ENCODE peak calls at places on chromosomes 3 and 15, in ten cellular contexts. One of them, this sample, is unnamed.

GRCh38 chr15:42283671-42284070 is 10.4 kb upstream of the TMEM87A start:
- DNase-seq in WTC11: no peak
- DNase-seq in stromal cell of bone marrow: no peak
- DNase-seq in T-helper 2 cell: no peak
- DNase-seq in left ventricle myocardium inferior: no peak
- DNase-seq in T-helper 1 cell: no peak
- DNase-seq in neuronal stem cell: no peak
- DNase-seq in stimulated activated CD4-positive, alpha-beta T cell treated with anti-CD3 and anti-CD28 coated beads, Interleukin-4, amount 100 ng/mL, for 1 hour: no peak
- DNase-seq in B cell: no peak
- DNase-seq in transverse colon: no peak
- DNase-seq in this sample: no peak

GRCh38 chr3:109325657-109326056 is 9.3 kb upstream of the DPPA2 start:
- DNase-seq in stromal cell of bone marrow: no peak
- DNase-seq in transverse colon: no peak
- DNase-seq in B cell: no peak
- DNase-seq in left ventricle myocardium inferior: no peak
- DNase-seq in neuronal stem cell: no peak
- DNase-seq in WTC11: no peak
- DNase-seq in T-helper 1 cell: no peak
- DNase-seq in T-helper 2 cell: no peak
- DNase-seq in stimulated activated CD4-positive, alpha-beta T cell treated with anti-CD3 and anti-CD28 coated beads, Interleukin-4, amount 100 ng/mL, for 1 hour: no peak
- DNase-seq in this sample: no peak

GRCh38 chr3:195829897-195830254 is 18.1 kb upstream of the MUC4 start:
- DNase-seq in stromal cell of bone marrow: no peak
- DNase-seq in left ventricle myocardium inferior: no peak
- DNase-seq in transverse colon: no peak
- DNase-seq in B cell: no peak
- DNase-seq in stimulated activated CD4-positive, alpha-beta T cell treated with anti-CD3 and anti-CD28 coated beads, Interleukin-4, amount 100 ng/mL, for 1 hour: no peak
- DNase-seq in WTC11: no peak
- DNase-seq in T-helper 1 cell: no peak
- DNase-seq in T-helper 2 cell: no peak
- DNase-seq in neuronal stem cell: no peak
- DNase-seq in this sample: no peak

GRCh38 chr15:74011610-74012009 is 17.1 kb downstream of the PML start:
- DNase-seq in stimulated activated CD4-positive, alpha-beta T cell treated with anti-CD3 and anti-CD28 coated beads, Interleukin-4, amount 100 ng/mL, for 1 hour: no peak
- DNase-seq in left ventricle myocardium inferior: peak; percentile 62
- DNase-seq in neuronal stem cell: no peak
- DNase-seq in WTC11: no peak
- DNase-seq in T-helper 2 cell: no peak
- DNase-seq in stromal cell of bone marrow: no peak
- DNase-seq in transverse colon: peak; percentile 45
- DNase-seq in B cell: no peak
- DNase-seq in T-helper 1 cell: no peak
- DNase-seq in this sample: no peak

GRCh38 chr15:52557242-52557641 is 11.6 kb downstream of the ARPP19 start:
- DNase-seq in transverse colon: no peak
- DNase-seq in B cell: no peak
- DNase-seq in WTC11: no peak
- DNase-seq in T-helper 1 cell: no peak
- DNase-seq in neuronal stem cell: no peak
- DNase-seq in left ventricle myocardium inferior: no peak
- DNase-seq in stromal cell of bone marrow: peak; percentile 19
- DNase-seq in T-helper 2 cell: no peak
- DNase-seq in stimulated activated CD4-positive, alpha-beta T cell treated with anti-CD3 and anti-CD28 coated beads, Interleukin-4, amount 100 ng/mL, for 1 hour: no peak
- DNase-seq in this sample: no peak

GRCh38 chr3:4419920-4420319 is 47.1 kb downstream of the SUMF1 start:
- DNase-seq in T-helper 2 cell: no peak
- DNase-seq in WTC11: no peak
- DNase-seq in T-helper 1 cell: no peak
- DNase-seq in transverse colon: no peak
- DNase-seq in stimulated activated CD4-positive, alpha-beta T cell treated with anti-CD3 and anti-CD28 coated beads, Interleukin-4, amount 100 ng/mL, for 1 hour: no peak
- DNase-seq in B cell: no peak
- DNase-seq in stromal cell of bone marrow: no peak
- DNase-seq in left ventricle myocardium inferior: no peak
- DNase-seq in neuronal stem cell: no peak
- DNase-seq in this sample: no peak

GRCh38 chr3:27596334-27596841 is 112.2 kb upstream of the SLC4A7 start:
- DNase-seq in left ventricle myocardium inferior: no peak
- DNase-seq in stromal cell of bone marrow: peak; percentile 56
- DNase-seq in T-helper 2 cell: peak; percentile 41
- DNase-seq in B cell: no peak
- DNase-seq in T-helper 1 cell: no peak
- DNase-seq in transverse colon: no peak
- DNase-seq in WTC11: no peak
- DNase-seq in neuronal stem cell: no peak
- DNase-seq in stimulated activated CD4-positive, alpha-beta T cell treated with anti-CD3 and anti-CD28 coated beads, Interleukin-4, amount 100 ng/mL, for 1 hour: no peak
- DNase-seq in this sample: no peak

GRCh38 chr3:159881828-159882309 is 106.8 kb upstream of the IL12A start:
- DNase-seq in T-helper 2 cell: no peak
- DNase-seq in transverse colon: no peak
- DNase-seq in stimulated activated CD4-positive, alpha-beta T cell treated with anti-CD3 and anti-CD28 coated beads, Interleukin-4, amount 100 ng/mL, for 1 hour: no peak
- DNase-seq in left ventricle myocardium inferior: no peak
- DNase-seq in T-helper 1 cell: no peak
- DNase-seq in neuronal stem cell: no peak
- DNase-seq in stromal cell of bone marrow: no peak
- DNase-seq in WTC11: peak; percentile 33
- DNase-seq in B cell: no peak
- DNase-seq in this sample: peak; percentile 84

GRCh38 chr15:81511160-81511559 is 137.1 kb upstream of the TMC3 start:
- DNase-seq in stromal cell of bone marrow: peak; percentile 32
- DNase-seq in neuronal stem cell: no peak
- DNase-seq in B cell: no peak
- DNase-seq in WTC11: no peak
- DNase-seq in transverse colon: no peak
- DNase-seq in T-helper 1 cell: no peak
- DNase-seq in left ventricle myocardium inferior: no peak
- DNase-seq in T-helper 2 cell: no peak
- DNase-seq in stimulated activated CD4-positive, alpha-beta T cell treated with anti-CD3 and anti-CD28 coated beads, Interleukin-4, amount 100 ng/mL, for 1 hour: no peak
- DNase-seq in this sample: no peak

GRCh38 chr3:187833799-187834578 is 88.7 kb upstream of the BCL6 start:
- DNase-seq in stimulated activated CD4-positive, alpha-beta T cell treated with anti-CD3 and anti-CD28 coated beads, Interleukin-4, amount 100 ng/mL, for 1 hour: peak; percentile 21
- DNase-seq in neuronal stem cell: no peak
- DNase-seq in stromal cell of bone marrow: no peak
- DNase-seq in transverse colon: no peak
- DNase-seq in B cell: no peak
- DNase-seq in left ventricle myocardium inferior: no peak
- DNase-seq in WTC11: no peak
- DNase-seq in T-helper 1 cell: no peak
- DNase-seq in T-helper 2 cell: no peak
- DNase-seq in this sample: peak; percentile 75

GRCh38 chr15:60428935-60429334 is 31.1 kb upstream of the ANXA2 start:
- DNase-seq in B cell: no peak
- DNase-seq in T-helper 1 cell: no peak
- DNase-seq in stromal cell of bone marrow: no peak
- DNase-seq in transverse colon: no peak
- DNase-seq in stimulated activated CD4-positive, alpha-beta T cell treated with anti-CD3 and anti-CD28 coated beads, Interleukin-4, amount 100 ng/mL, for 1 hour: no peak
- DNase-seq in WTC11: no peak
- DNase-seq in left ventricle myocardium inferior: no peak
- DNase-seq in T-helper 2 cell: no peak
- DNase-seq in neuronal stem cell: no peak
- DNase-seq in this sample: no peak

This sample was measured in esophagus muscularis mucosa.